ENCODE peak calls at places on chromosomes 4 and X, in seven cellular contexts. O is PC-3; W is Daoy; G is stimulated activated CD4-positive, alpha-beta T cell treated with anti-CD3 and anti-CD28 coated beads, TNF-alpha, amount 100 ng/mL, for 48 hours; S is NCI-H524; I is cardiac muscle cell; B is brain microvascular endothelial cell. A is an unnamed sample.

GRCh38 chrX:39907964-39908616 is 189.7 kb downstream of the BCOR start:
- DNase-seq in O (peak), W (peak), G (no peak), S (no peak), I (peak), B (peak), A (no peak)

GRCh38 chr4:180028682-180029081 is 2214.5 kb upstream of the TENM3 start:
- DNase-seq in O (peak), W (peak), G (no peak), S (peak), I (no peak), B (no peak), A (peak)

GRCh38 chr4:8376361-8377102 is 64.0 kb downstream of the ACOX3 start:
- DNase-seq in O (no peak), W (no peak), G (no peak), S (no peak), I (no peak), B (peak), A (no peak)

GRCh38 chr4:102342404-102343074 is 2.7 kb downstream of the SLC39A8 start:
- DNase-seq in O (no peak), W (no peak), G (no peak), S (no peak), I (no peak), B (no peak), A (peak)

GRCh38 chr4:138981930-138982390 is 33.6 kb upstream of the NOCT start:
- DNase-seq in O (peak), W (peak), G (no peak), S (no peak), I (peak), B (peak), A (no peak)

GRCh38 chr4:74133786-74134499 is 24.0 kb upstream of the MTHFD2L start:
- DNase-seq in O (peak), W (peak), G (peak), S (peak), I (peak), B (peak), A (peak)

GRCh38 chr4:30714408-30715031 is 5.6 kb upstream of the PCDH7 start:
- DNase-seq in O (peak), W (no peak), G (no peak), S (peak), I (peak), B (peak), A (no peak)

GRCh38 chr4:100254237-100254636 is 64.0 kb upstream of the DDIT4L start:
- DNase-seq in O (no peak), W (no peak), G (no peak), S (no peak), I (no peak), B (no peak), A (no peak)

GRCh38 chrX:67614414-67614813 is 70.6 kb downstream of the AR start:
- DNase-seq in O (peak), W (no peak), G (no peak), S (no peak), I (peak), B (peak), A (no peak)

GRCh38 chr4:150411527-150411926 is 170.4 kb upstream of the MAB21L2 start:
- DNase-seq in O (no peak), W (no peak), G (no peak), S (peak), I (peak), B (peak), A (no peak)

GRCh38 chr4:26557164-26557563 is 26.7 kb upstream of the TBC1D19 start:
- DNase-seq in O (peak), W (peak), G (no peak), S (peak), I (peak), B (peak), A (no peak)

GRCh38 chr4:132195181-132195580 is 953.9 kb upstream of the PCDH10 start:
- DNase-seq in O (no peak), W (no peak), G (no peak), S (no peak), I (peak), B (no peak), A (no peak)

GRCh38 chr4:69800599-69800998 is 40.2 kb upstream of the SULT1B1 start:
- DNase-seq in O (peak), W (no peak), G (no peak), S (no peak), I (peak), B (peak), A (no peak)

GRCh38 chr4:6466756-6467381 is 5.5 kb downstream of the PPP2R2C start:
- DNase-seq in O (no peak), W (no peak), G (no peak), S (no peak), I (no peak), B (no peak), A (no peak)

GRCh38 chrX:10769165-10769564 is 148.8 kb upstream of the MID1 start:
- DNase-seq in O (peak), W (peak), G (no peak), S (peak), I (peak), B (peak), A (no peak)

GRCh38 chrX:46704767-46705386 is 54.0 kb downstream of the SLC9A7 start:
- DNase-seq in O (no peak), W (peak), G (peak), S (no peak), I (peak), B (peak), A (no peak)

GRCh38 chrX:154399527-154400368 is 1.6 kb downstream of the RPL10 start:
- DNase-seq in O (no peak), W (no peak), G (no peak), S (peak), I (peak), B (no peak), A (no peak)

GRCh38 chrX:38332505-38332904 is 5.2 kb upstream of the RPGR start:
- DNase-seq in O (no peak), W (no peak), G (no peak), S (no peak), I (no peak), B (no peak), A (no peak)

GRCh38 chr4:15238720-15239119 is 189.1 kb upstream of the C1QTNF7 start:
- DNase-seq in O (peak), W (peak), G (no peak), S (peak), I (peak), B (peak), A (no peak)

GRCh38 chrX:119573840-119574393 is 446 bp upstream of the UBE2A start:
- DNase-seq in O (peak), W (peak), G (no peak), S (peak), I (peak), B (peak), A (no peak)

GRCh38 chrX:46903458-46904242 is 8.6 kb upstream of the JADE3 start:
- DNase-seq in O (peak), W (peak), G (no peak), S (peak), I (peak), B (peak), A (peak)

GRCh38 chr4:135434936-135435335 is 1233.3 kb upstream of the PABPC4L start:
- DNase-seq in O (peak), W (peak), G (no peak), S (no peak), I (no peak), B (peak), A (no peak)

GRCh38 chr4:153529646-153530045 is 63.5 kb downstream of the TMEM131L start:
- DNase-seq in O (no peak), W (no peak), G (no peak), S (peak), I (peak), B (no peak), A (no peak)

GRCh38 chr4:32689520-32689919 is 1969.4 kb downstream of the PCDH7 start:
- DNase-seq in O (peak), W (no peak), G (no peak), S (no peak), I (no peak), B (no peak), A (no peak)

GRCh38 chrX:9369802-9370291 is 95.0 kb upstream of the TBL1X start:
- DNase-seq in O (no peak), W (no peak), G (no peak), S (peak), I (peak), B (no peak), A (no peak)

GRCh38 chrX:24682739-24683432 is 10.8 kb upstream of the POLA1 start:
- DNase-seq in O (no peak), W (no peak), G (no peak), S (no peak), I (no peak), B (no peak), A (no peak)

GRCh38 chr4:17313194-17313593 is 198.7 kb downstream of the QDPR start:
- DNase-seq in O (no peak), W (no peak), G (no peak), S (no peak), I (no peak), B (no peak), A (no peak)

GRCh38 chr4:110091426-110091825 is 107.0 kb downstream of the ELOVL6 start:
- DNase-seq in O (peak), W (peak), G (no peak), S (no peak), I (peak), B (peak), A (no peak)

GRCh38 chr4:75530556-75531322 is 16.5 kb downstream of the THAP6 start:
- DNase-seq in O (no peak), W (no peak), G (no peak), S (no peak), I (no peak), B (no peak), A (no peak)

GRCh38 chrX:155841232-155841631 is 39.9 kb upstream of the VAMP7 start:
- DNase-seq in O (no peak), W (no peak), G (no peak), S (no peak), I (no peak), B (no peak), A (no peak)

GRCh38 chr4:23888421-23889319 is 1.2 kb downstream of the PPARGC1A start:
- DNase-seq in O (no peak), W (peak), G (no peak), S (peak), I (peak), B (peak), A (no peak)

GRCh38 chrX:31213941-31214340 is 142.1 kb upstream of the FTHL17 start:
- DNase-seq in O (peak), W (no peak), G (no peak), S (no peak), I (peak), B (no peak), A (no peak)

GRCh38 chr4:8353912-8354453 is 84.4 kb downstream of the HTRA3 start:
- DNase-seq in O (no peak), W (peak), G (no peak), S (no peak), I (peak), B (peak), A (no peak)

GRCh38 chrX:150269613-150270254 is 93.4 kb upstream of the MAMLD1 start:
- DNase-seq in O (no peak), W (no peak), G (no peak), S (peak), I (peak), B (no peak), A (peak)

GRCh38 chrX:16528620-16529019 is 121.3 kb upstream of the S100G start:
- DNase-seq in O (no peak), W (no peak), G (no peak), S (no peak), I (no peak), B (no peak), A (no peak)

GRCh38 chr4:16626945-16627344 is 271.5 kb downstream of the LDB2 start:
- DNase-seq in O (peak), W (peak), G (no peak), S (no peak), I (peak), B (peak), A (no peak)

GRCh38 chr4:140256335-140256734 is 102.4 kb upstream of the MAML3 start:
- DNase-seq in O (peak), W (peak), G (no peak), S (no peak), I (no peak), B (peak), A (no peak)

GRCh38 chr4:87835732-87836131 is 3.0 kb downstream of the MEPE start:
- DNase-seq in O (peak), W (no peak), G (no peak), S (no peak), I (no peak), B (no peak), A (no peak)

GRCh38 chrX:9530848-9531274 is 66.0 kb downstream of the TBL1X start:
- DNase-seq in O (peak), W (peak), G (no peak), S (peak), I (peak), B (peak), A (no peak)